ENCODE peak calls at places on chromosomes 1 and 21, in seven cellular contexts. R is H1, C is GM12878, T is HCT116, J is K562, Y is WTC11, X is HepG2. I is an unnamed sample.

GRCh38 chr21:46294647-46295176 is 8.6 kb downstream of the YBEY start:
- DNase-seq in R (no peak), C (no peak), T (no peak), J (peak; percentile 80), Y (no peak), X (no peak), I (peak; percentile 6)

GRCh38 chr1:208551609-208552008 is 307.4 kb upstream of the PLXNA2 start:
- DNase-seq in R (no peak), C (no peak), T (no peak), J (no peak), Y (no peak), X (no peak), I (no peak)

GRCh38 chr1:38297852-38298251 is 251.3 kb upstream of the POU3F1 start:
- DNase-seq in R (no peak), C (peak; percentile 9), T (no peak), J (no peak), Y (no peak), X (no peak), I (no peak)

GRCh38 chr21:45859041-45859761 is 122.4 kb upstream of the COL6A1 start:
- DNase-seq in R (peak; percentile 49), C (no peak), T (no peak), J (no peak), Y (no peak), X (peak; percentile 16), I (no peak)

GRCh38 chr1:113073457-113073950 is 506 bp downstream of the LRIG2 start:
- DNase-seq in R (no peak), C (no peak), T (no peak), J (peak; percentile 77), Y (peak; percentile 81), X (peak; percentile 65), I (peak; percentile 61)

GRCh38 chr1:224058303-224058702 is 55.6 kb upstream of the FBXO28 start:
- DNase-seq in R (no peak), C (no peak), T (no peak), J (no peak), Y (no peak), X (no peak), I (no peak)

GRCh38 chr21:46159390-46159789 is 4.0 kb upstream of the FTCD start:
- DNase-seq in R (peak; percentile 36), C (no peak), T (no peak), J (no peak), Y (no peak), X (no peak), I (no peak)

GRCh38 chr21:41848533-41848932 is 30.6 kb downstream of the PRDM15 start:
- DNase-seq in R (no peak), C (no peak), T (no peak), J (no peak), Y (no peak), X (no peak), I (no peak)

GRCh38 chr1:56758135-56758534 is 61.1 kb downstream of the FYB2 start:
- DNase-seq in R (peak; percentile 47), C (no peak), T (peak; percentile 10), J (no peak), Y (peak; percentile 45), X (peak; percentile 42), I (peak; percentile 30)

GRCh38 chr1:158145173-158145719 is 35.4 kb upstream of the CD1D start:
- DNase-seq in R (no peak), C (no peak), T (no peak), J (no peak), Y (no peak), X (no peak), I (no peak)

GRCh38 chr1:21059021-21059420 is 117.7 kb downstream of the EIF4G3 start:
- DNase-seq in R (no peak), C (no peak), T (no peak), J (no peak), Y (no peak), X (no peak), I (no peak)

GRCh38 chr1:248822148-248823032 is 3.3 kb downstream of the SH3BP5L start:
- DNase-seq in R (no peak), C (no peak), T (no peak), J (no peak), Y (no peak), X (no peak), I (no peak)

GRCh38 chr1:89842547-89843278 is 21.9 kb downstream of the LRRC8D start:
- DNase-seq in R (no peak), C (no peak), T (no peak), J (no peak), Y (no peak), X (peak; percentile 49), I (no peak)

GRCh38 chr1:12075195-12076114 is 12.4 kb downstream of the TNFRSF8 start:
- DNase-seq in R (no peak), C (no peak), T (no peak), J (peak; percentile 60), Y (no peak), X (no peak), I (no peak)

GRCh38 chr1:182229907-182230522 is 161.6 kb downstream of the GLUL start:
- DNase-seq in R (no peak), C (no peak), T (no peak), J (no peak), Y (no peak), X (no peak), I (no peak)

GRCh38 chr1:229117664-229118300 is 153.1 kb upstream of the RAB4A start:
- DNase-seq in R (no peak), C (no peak), T (no peak), J (no peak), Y (no peak), X (no peak), I (no peak)

GRCh38 chr1:105641407-105641806 is 1415.1 kb upstream of the PRMT6 start:
- DNase-seq in R (no peak), C (no peak), T (no peak), J (no peak), Y (no peak), X (peak; percentile 3), I (no peak)

GRCh38 chr1:66452162-66452561 is 81.8 kb upstream of the SGIP1 start:
- DNase-seq in R (no peak), C (no peak), T (no peak), J (no peak), Y (no peak), X (no peak), I (no peak)

GRCh38 chr1:159838715-159839114 is 12.0 kb downstream of the SLAMF8 start:
- DNase-seq in R (no peak), C (peak; percentile 31), T (no peak), J (peak; percentile 26), Y (no peak), X (no peak), I (no peak)

GRCh38 chr1:234989019-234989418 is 139.6 kb downstream of the TOMM20 start:
- DNase-seq in R (no peak), C (no peak), T (no peak), J (no peak), Y (no peak), X (peak; percentile 45), I (no peak)

GRCh38 chr1:235990376-235990795 is 74.5 kb downstream of the NID1 start:
- DNase-seq in R (no peak), C (no peak), T (no peak), J (no peak), Y (no peak), X (no peak), I (no peak)

GRCh38 chr1:200075938-200076546 is 48.5 kb downstream of the NR5A2 start:
- DNase-seq in R (no peak), C (no peak), T (peak; percentile 58), J (no peak), Y (no peak), X (peak; percentile 58), I (no peak)

GRCh38 chr1:91856996-91857395 is 29.0 kb downstream of the TGFBR3 start:
- DNase-seq in R (no peak), C (no peak), T (no peak), J (no peak), Y (no peak), X (no peak), I (no peak)

GRCh38 chr1:218739426-218739825 is 394.3 kb downstream of the TGFB2 start:
- DNase-seq in R (no peak), C (no peak), T (no peak), J (no peak), Y (no peak), X (no peak), I (no peak)

DNA sequence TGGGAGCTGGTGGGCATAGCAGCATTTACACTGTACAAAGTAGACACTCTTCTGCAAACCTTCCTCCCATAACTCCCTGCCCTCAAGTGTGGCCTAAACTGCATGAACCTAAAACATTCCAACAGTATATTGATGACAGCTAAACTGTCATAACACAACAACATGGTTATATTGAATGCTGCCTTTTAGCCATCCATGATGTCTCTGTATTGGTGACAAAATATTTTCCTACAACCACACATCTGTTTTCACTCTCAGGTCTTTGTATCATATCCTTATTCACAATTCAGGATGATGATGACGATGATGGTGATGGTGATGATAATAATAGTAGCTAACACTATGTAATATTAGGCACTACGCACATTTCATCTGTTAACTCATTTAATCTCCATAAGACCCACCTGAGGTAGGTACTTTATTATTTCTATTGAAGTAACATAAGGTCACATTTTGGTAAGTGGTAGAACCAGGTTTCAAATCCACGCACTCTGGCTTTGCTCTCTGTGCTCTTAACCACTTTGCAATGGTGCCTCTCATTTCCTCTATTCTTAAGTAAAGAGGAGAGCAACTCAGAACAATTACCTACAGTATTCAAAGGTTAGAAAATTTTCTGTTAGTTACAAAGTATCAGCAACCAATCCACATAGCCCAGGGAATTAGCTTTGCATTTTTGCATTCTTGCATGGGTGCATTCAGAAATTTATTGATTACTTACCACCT is 185.1 kb upstream of the LMO4 start:
- DNase-seq in R (no peak), C (no peak), T (no peak), J (no peak), Y (no peak), X (no peak), I (no peak)
- TF ChIP-seq SP1 in R (no peak), C (no peak), T (no peak), J (no peak), Y (no peak), X (no peak), I (no peak)

GRCh38 chr1:205476648-205477047 is 20.8 kb upstream of the BLACAT1 start:
- DNase-seq in R (no peak), C (no peak), T (no peak), J (no peak), Y (no peak), X (no peak), I (no peak)
- TF ChIP-seq SP1 in R (no peak), C (no peak), T (no peak), J (no peak), Y (no peak), X (no peak), I (no peak)

GRCh38 chr1:10663668-10664035 is 132.8 kb downstream of the CASZ1 start:
- DNase-seq in R (peak; percentile 81), C (no peak), T (no peak), J (no peak), Y (peak; percentile 71), X (no peak), I (peak; percentile 42)
- TF ChIP-seq SP1 in R (no peak), C (no peak), T (no peak), J (no peak), Y (no peak), X (no peak), I (no peak)

GRCh38 chr21:28324690-28325089 is 668.0 kb downstream of the LTN1 start:
- DNase-seq in R (no peak), C (no peak), T (no peak), J (no peak), Y (no peak), X (no peak), I (no peak)

DNA sequence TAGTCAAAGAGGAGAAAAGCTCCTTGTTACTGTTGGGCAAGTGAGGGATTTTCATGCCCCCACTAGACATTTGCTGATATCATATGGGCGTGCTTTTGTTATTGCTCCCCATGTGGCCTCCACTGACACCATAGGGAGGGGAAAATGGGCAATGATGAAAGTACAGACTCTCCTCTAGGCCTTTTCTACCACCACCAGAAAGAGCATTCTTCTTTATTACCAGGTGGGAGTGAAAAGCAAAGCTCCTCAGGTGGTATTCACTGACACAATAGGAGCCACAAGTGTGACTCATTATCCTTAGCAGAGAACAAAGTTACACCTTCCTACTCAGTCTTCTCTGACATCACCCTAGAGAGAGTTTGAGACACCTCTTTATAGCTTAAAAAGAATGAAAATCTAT is 667.1 kb downstream of the LTN1 start:
- DNase-seq in R (no peak), C (no peak), T (no peak), J (no peak), Y (no peak), X (no peak), I (no peak)
- TF ChIP-seq SP1 in R (peak; percentile 38), C (no peak), T (no peak), J (no peak), Y (no peak), X (no peak), I (no peak)